ENCODE peak calls at places on chromosomes 3 and 15, in five cellular contexts. One of them, this sample, is unnamed.
A peak's percentile ranks its signal among the peaks of the same experiment; 100 is the strongest.

GRCh38 chr15:42065008-42065407 is 29.4 kb downstream of the PLA2G4D start:
- DNase-seq in NCI-H460: no peak
- DNase-seq in naive thymus-derived CD8-positive, alpha-beta T cell: no peak
- DNase-seq in CD4-positive, alpha-beta memory T cell: no peak
- DNase-seq in activated naive CD4-positive, alpha-beta T cell treated with anti-CD3 and anti-CD28 coated beads for 36 hours: no peak
- DNase-seq in this sample: no peak

GRCh38 chr3:23276913-23277658 is 74.0 kb downstream of the UBE2E2 start:
- DNase-seq in NCI-H460: no peak
- DNase-seq in naive thymus-derived CD8-positive, alpha-beta T cell: no peak
- DNase-seq in CD4-positive, alpha-beta memory T cell: no peak
- DNase-seq in activated naive CD4-positive, alpha-beta T cell treated with anti-CD3 and anti-CD28 coated beads for 36 hours: no peak
- DNase-seq in this sample: no peak

GRCh38 chr3:116001063-116001765 is 377.9 kb downstream of the GAP43 start:
- DNase-seq in NCI-H460: no peak
- DNase-seq in naive thymus-derived CD8-positive, alpha-beta T cell: no peak
- DNase-seq in CD4-positive, alpha-beta memory T cell: no peak
- DNase-seq in activated naive CD4-positive, alpha-beta T cell treated with anti-CD3 and anti-CD28 coated beads for 36 hours: no peak
- DNase-seq in this sample: no peak

GRCh38 chr3:174355505-174355904 is 503.6 kb upstream of the NAALADL2 start:
- DNase-seq in NCI-H460: peak; percentile 31
- DNase-seq in naive thymus-derived CD8-positive, alpha-beta T cell: no peak
- DNase-seq in CD4-positive, alpha-beta memory T cell: no peak
- DNase-seq in activated naive CD4-positive, alpha-beta T cell treated with anti-CD3 and anti-CD28 coated beads for 36 hours: no peak
- DNase-seq in this sample: no peak

GRCh38 chr15:22850055-22850454 is 11.6 kb downstream of the NIPA2 start:
- DNase-seq in NCI-H460: no peak
- DNase-seq in naive thymus-derived CD8-positive, alpha-beta T cell: no peak
- DNase-seq in CD4-positive, alpha-beta memory T cell: no peak
- DNase-seq in activated naive CD4-positive, alpha-beta T cell treated with anti-CD3 and anti-CD28 coated beads for 36 hours: no peak
- DNase-seq in this sample: no peak

GRCh38 chr3:76941376-76941775 is 98.5 kb upstream of the ROBO2 start:
- DNase-seq in NCI-H460: no peak
- DNase-seq in naive thymus-derived CD8-positive, alpha-beta T cell: no peak
- DNase-seq in CD4-positive, alpha-beta memory T cell: no peak
- DNase-seq in activated naive CD4-positive, alpha-beta T cell treated with anti-CD3 and anti-CD28 coated beads for 36 hours: no peak
- DNase-seq in this sample: no peak

GRCh38 chr3:54863366-54863765 is 64.5 kb downstream of the LRTM1 start:
- DNase-seq in NCI-H460: no peak
- DNase-seq in naive thymus-derived CD8-positive, alpha-beta T cell: no peak
- DNase-seq in CD4-positive, alpha-beta memory T cell: no peak
- DNase-seq in activated naive CD4-positive, alpha-beta T cell treated with anti-CD3 and anti-CD28 coated beads for 36 hours: no peak
- DNase-seq in this sample: no peak

GRCh38 chr15:57580866-57581265 is 10.8 kb upstream of the MYZAP start:
- DNase-seq in NCI-H460: no peak
- DNase-seq in naive thymus-derived CD8-positive, alpha-beta T cell: no peak
- DNase-seq in CD4-positive, alpha-beta memory T cell: no peak
- DNase-seq in activated naive CD4-positive, alpha-beta T cell treated with anti-CD3 and anti-CD28 coated beads for 36 hours: no peak
- DNase-seq in this sample: no peak

GRCh38 chr3:11154953-11155325 is 646 bp downstream of the HRH1 start:
- DNase-seq in NCI-H460: no peak
- DNase-seq in naive thymus-derived CD8-positive, alpha-beta T cell: no peak
- DNase-seq in CD4-positive, alpha-beta memory T cell: no peak
- DNase-seq in activated naive CD4-positive, alpha-beta T cell treated with anti-CD3 and anti-CD28 coated beads for 36 hours: no peak
- DNase-seq in this sample: no peak

GRCh38 chr15:75720787-75721461 is 8.3 kb upstream of the CSPG4 start:
- DNase-seq in NCI-H460: peak; percentile 69
- DNase-seq in naive thymus-derived CD8-positive, alpha-beta T cell: no peak
- DNase-seq in CD4-positive, alpha-beta memory T cell: no peak
- DNase-seq in activated naive CD4-positive, alpha-beta T cell treated with anti-CD3 and anti-CD28 coated beads for 36 hours: peak; percentile 63
- DNase-seq in this sample: peak; percentile 69

GRCh38 chr15:89948796-89949195 is 36.0 kb upstream of the ARPIN start:
- DNase-seq in NCI-H460: no peak
- DNase-seq in naive thymus-derived CD8-positive, alpha-beta T cell: no peak
- DNase-seq in CD4-positive, alpha-beta memory T cell: no peak
- DNase-seq in activated naive CD4-positive, alpha-beta T cell treated with anti-CD3 and anti-CD28 coated beads for 36 hours: no peak
- DNase-seq in this sample: no peak

GRCh38 chr3:87694678-87695077 is 364.1 kb downstream of the CGGBP1 start:
- DNase-seq in NCI-H460: no peak
- DNase-seq in naive thymus-derived CD8-positive, alpha-beta T cell: no peak
- DNase-seq in CD4-positive, alpha-beta memory T cell: no peak
- DNase-seq in activated naive CD4-positive, alpha-beta T cell treated with anti-CD3 and anti-CD28 coated beads for 36 hours: no peak
- DNase-seq in this sample: no peak

GRCh38 chr3:86792316-86792715 is 198.6 kb downstream of the VGLL3 start:
- DNase-seq in NCI-H460: no peak
- DNase-seq in naive thymus-derived CD8-positive, alpha-beta T cell: no peak
- DNase-seq in CD4-positive, alpha-beta memory T cell: no peak
- DNase-seq in activated naive CD4-positive, alpha-beta T cell treated with anti-CD3 and anti-CD28 coated beads for 36 hours: no peak
- DNase-seq in this sample: no peak

GRCh38 chr15:46091860-46092450 is 457.1 kb downstream of the SQOR start:
- DNase-seq in NCI-H460: peak; percentile 26
- DNase-seq in naive thymus-derived CD8-positive, alpha-beta T cell: no peak
- DNase-seq in CD4-positive, alpha-beta memory T cell: no peak
- DNase-seq in activated naive CD4-positive, alpha-beta T cell treated with anti-CD3 and anti-CD28 coated beads for 36 hours: peak; percentile 24
- DNase-seq in this sample: no peak

GRCh38 chr3:183253961-183254815 is 1.1 kb downstream of the B3GNT5 start:
- DNase-seq in NCI-H460: no peak
- DNase-seq in naive thymus-derived CD8-positive, alpha-beta T cell: no peak
- DNase-seq in CD4-positive, alpha-beta memory T cell: no peak
- DNase-seq in activated naive CD4-positive, alpha-beta T cell treated with anti-CD3 and anti-CD28 coated beads for 36 hours: peak; percentile 47
- DNase-seq in this sample: peak; percentile 62

GRCh38 chr3:173932624-173933023 is 535.1 kb downstream of the NLGN1 start:
- DNase-seq in NCI-H460: peak; percentile 8
- DNase-seq in naive thymus-derived CD8-positive, alpha-beta T cell: no peak
- DNase-seq in CD4-positive, alpha-beta memory T cell: no peak
- DNase-seq in activated naive CD4-positive, alpha-beta T cell treated with anti-CD3 and anti-CD28 coated beads for 36 hours: no peak
- DNase-seq in this sample: no peak

GRCh38 chr3:66236281-66236680 is 15.5 kb downstream of the SLC25A26 start:
- DNase-seq in NCI-H460: no peak
- DNase-seq in naive thymus-derived CD8-positive, alpha-beta T cell: no peak
- DNase-seq in CD4-positive, alpha-beta memory T cell: no peak
- DNase-seq in activated naive CD4-positive, alpha-beta T cell treated with anti-CD3 and anti-CD28 coated beads for 36 hours: no peak
- DNase-seq in this sample: no peak

GRCh38 chr3:128004661-128005060 is 47.6 kb upstream of the SEC61A1 start:
- DNase-seq in NCI-H460: no peak
- DNase-seq in naive thymus-derived CD8-positive, alpha-beta T cell: no peak
- DNase-seq in CD4-positive, alpha-beta memory T cell: no peak
- DNase-seq in activated naive CD4-positive, alpha-beta T cell treated with anti-CD3 and anti-CD28 coated beads for 36 hours: no peak
- DNase-seq in this sample: no peak

GRCh38 chr3:127781411-127782001 is 40.8 kb downstream of the MGLL start:
- DNase-seq in NCI-H460: no peak
- DNase-seq in naive thymus-derived CD8-positive, alpha-beta T cell: no peak
- DNase-seq in CD4-positive, alpha-beta memory T cell: no peak
- DNase-seq in activated naive CD4-positive, alpha-beta T cell treated with anti-CD3 and anti-CD28 coated beads for 36 hours: no peak
- DNase-seq in this sample: no peak

GRCh38 chr3:193827831-193828230 is 234.8 kb downstream of the OPA1 start:
- DNase-seq in NCI-H460: no peak
- DNase-seq in naive thymus-derived CD8-positive, alpha-beta T cell: no peak
- DNase-seq in CD4-positive, alpha-beta memory T cell: no peak
- DNase-seq in activated naive CD4-positive, alpha-beta T cell treated with anti-CD3 and anti-CD28 coated beads for 36 hours: no peak
- DNase-seq in this sample: no peak

GRCh38 chr15:43774062-43774461 is 2.7 kb downstream of the ELL3 start:
- DNase-seq in NCI-H460: no peak
- DNase-seq in naive thymus-derived CD8-positive, alpha-beta T cell: no peak
- DNase-seq in CD4-positive, alpha-beta memory T cell: no peak
- DNase-seq in activated naive CD4-positive, alpha-beta T cell treated with anti-CD3 and anti-CD28 coated beads for 36 hours: no peak
- DNase-seq in this sample: no peak

GRCh38 chr15:65328506-65329297 is 24.2 kb downstream of the RNU5B-1 start:
- DNase-seq in NCI-H460: no peak
- DNase-seq in naive thymus-derived CD8-positive, alpha-beta T cell: no peak
- DNase-seq in CD4-positive, alpha-beta memory T cell: no peak
- DNase-seq in activated naive CD4-positive, alpha-beta T cell treated with anti-CD3 and anti-CD28 coated beads for 36 hours: no peak
- DNase-seq in this sample: peak; percentile 11

GRCh38 chr3:126512916-126513650 is 4.5 kb downstream of the UROC1 start:
- DNase-seq in NCI-H460: no peak
- DNase-seq in naive thymus-derived CD8-positive, alpha-beta T cell: no peak
- DNase-seq in CD4-positive, alpha-beta memory T cell: no peak
- DNase-seq in activated naive CD4-positive, alpha-beta T cell treated with anti-CD3 and anti-CD28 coated beads for 36 hours: no peak
- DNase-seq in this sample: no peak

GRCh38 chr15:72179950-72180581 is 17.5 kb downstream of the GRAMD2A start:
- DNase-seq in NCI-H460: no peak
- DNase-seq in naive thymus-derived CD8-positive, alpha-beta T cell: no peak
- DNase-seq in CD4-positive, alpha-beta memory T cell: no peak
- DNase-seq in activated naive CD4-positive, alpha-beta T cell treated with anti-CD3 and anti-CD28 coated beads for 36 hours: no peak
- DNase-seq in this sample: no peak

GRCh38 chr15:70345251-70346019 is 247.7 kb upstream of the TLE3 start:
- DNase-seq in NCI-H460: no peak
- DNase-seq in naive thymus-derived CD8-positive, alpha-beta T cell: no peak
- DNase-seq in CD4-positive, alpha-beta memory T cell: no peak
- DNase-seq in activated naive CD4-positive, alpha-beta T cell treated with anti-CD3 and anti-CD28 coated beads for 36 hours: no peak
- DNase-seq in this sample: no peak

GRCh38 chr3:137948400-137949072 is 61.4 kb upstream of the CLDN18 start:
- DNase-seq in NCI-H460: no peak
- DNase-seq in naive thymus-derived CD8-positive, alpha-beta T cell: no peak
- DNase-seq in CD4-positive, alpha-beta memory T cell: no peak
- DNase-seq in activated naive CD4-positive, alpha-beta T cell treated with anti-CD3 and anti-CD28 coated beads for 36 hours: no peak
- DNase-seq in this sample: no peak

GRCh38 chr3:65979152-65979551 is 59.6 kb downstream of the MAGI1 start:
- DNase-seq in NCI-H460: no peak
- DNase-seq in naive thymus-derived CD8-positive, alpha-beta T cell: no peak
- DNase-seq in CD4-positive, alpha-beta memory T cell: no peak
- DNase-seq in activated naive CD4-positive, alpha-beta T cell treated with anti-CD3 and anti-CD28 coated beads for 36 hours: no peak
- DNase-seq in this sample: no peak

GRCh38 chr3:32154180-32154579 is 47.8 kb downstream of the GPD1L start:
- DNase-seq in NCI-H460: no peak
- DNase-seq in naive thymus-derived CD8-positive, alpha-beta T cell: no peak
- DNase-seq in CD4-positive, alpha-beta memory T cell: no peak
- DNase-seq in activated naive CD4-positive, alpha-beta T cell treated with anti-CD3 and anti-CD28 coated beads for 36 hours: no peak
- DNase-seq in this sample: no peak

GRCh38 chr15:73075151-73075859 is 23.0 kb downstream of the NEO1 start:
- DNase-seq in NCI-H460: no peak
- DNase-seq in naive thymus-derived CD8-positive, alpha-beta T cell: no peak
- DNase-seq in CD4-positive, alpha-beta memory T cell: no peak
- DNase-seq in activated naive CD4-positive, alpha-beta T cell treated with anti-CD3 and anti-CD28 coated beads for 36 hours: no peak
- DNase-seq in this sample: no peak

GRCh38 chr15:67148196-67148701 is 82.8 kb downstream of the SMAD3 start:
- DNase-seq in NCI-H460: no peak
- DNase-seq in naive thymus-derived CD8-positive, alpha-beta T cell: no peak
- DNase-seq in CD4-positive, alpha-beta memory T cell: no peak
- DNase-seq in activated naive CD4-positive, alpha-beta T cell treated with anti-CD3 and anti-CD28 coated beads for 36 hours: peak; percentile 35
- DNase-seq in this sample: no peak

GRCh38 chr3:30476373-30477082 is 129.9 kb upstream of the TGFBR2 start:
- DNase-seq in NCI-H460: peak; percentile 2
- DNase-seq in naive thymus-derived CD8-positive, alpha-beta T cell: no peak
- DNase-seq in CD4-positive, alpha-beta memory T cell: no peak
- DNase-seq in activated naive CD4-positive, alpha-beta T cell treated with anti-CD3 and anti-CD28 coated beads for 36 hours: no peak
- DNase-seq in this sample: no peak

GRCh38 chr15:87681054-87681453 is 575.5 kb downstream of the NTRK3 start:
- DNase-seq in NCI-H460: no peak
- DNase-seq in naive thymus-derived CD8-positive, alpha-beta T cell: no peak
- DNase-seq in CD4-positive, alpha-beta memory T cell: peak; percentile 25
- DNase-seq in activated naive CD4-positive, alpha-beta T cell treated with anti-CD3 and anti-CD28 coated beads for 36 hours: no peak
- DNase-seq in this sample: no peak

GRCh38 chr3:178443634-178444033 is 92.6 kb upstream of the KCNMB2 start:
- DNase-seq in NCI-H460: no peak
- DNase-seq in naive thymus-derived CD8-positive, alpha-beta T cell: no peak
- DNase-seq in CD4-positive, alpha-beta memory T cell: no peak
- DNase-seq in activated naive CD4-positive, alpha-beta T cell treated with anti-CD3 and anti-CD28 coated beads for 36 hours: no peak
- DNase-seq in this sample: no peak